ENCODE peak calls at places on chromosomes 5 and 9, in eight cellular contexts. C, D, N, X, Z, H, F and W are unnamed samples.
A peak's percentile ranks its signal among the peaks of the same experiment; 100 is the strongest.

GRCh38 chr5:173716058-173716682 is 99.7 kb upstream of the BOD1 start:
- DNase-seq in C (no peak), Z (no peak), N (no peak), H (no peak), X (no peak), F (no peak), D (no peak), W (no peak)

GRCh38 chr9:34580358-34580757 is 9.2 kb downstream of the CNTFR start:
- DNase-seq in N (no peak), H (no peak), D (no peak), X (no peak), F (no peak), Z (no peak), C (no peak), W (peak; percentile 56)

GRCh38 chr5:42583322-42583721 is 160.1 kb downstream of the GHR start:
- DNase-seq in N (peak; percentile 77), F (peak; percentile 72), X (peak; percentile 80), Z (peak; percentile 37), D (no peak), C (peak; percentile 37), H (peak; percentile 71), W (peak; percentile 48)

GRCh38 chr5:170315154-170315553 is 17.6 kb upstream of the LCP2 start:
- DNase-seq in C (peak; percentile 70), Z (no peak), D (peak; percentile 80), H (peak; percentile 74), F (peak; percentile 87), N (peak; percentile 94), X (peak; percentile 64), W (no peak)

GRCh38 chr5:95986937-95987520 is 25.4 kb upstream of the ELL2 start:
- DNase-seq in X (peak; percentile 86), F (no peak), D (no peak), Z (no peak), N (no peak), C (no peak), H (no peak), W (no peak)

GRCh38 chr5:153476767-153477166 is 13.7 kb upstream of the GRIA1 start:
- DNase-seq in F (no peak), D (no peak), Z (peak; percentile 40), N (no peak), H (peak; percentile 83), X (peak; percentile 56), C (no peak), W (no peak)

GRCh38 chr9:86282979-86283535 is 719 bp upstream of the ISCA1 start:
- DNase-seq in D (no peak), F (no peak), X (peak; percentile 7), Z (no peak), H (peak; percentile 88), N (peak; percentile 73), C (no peak), W (no peak)

GRCh38 chr9:87498046-87498815 is 564 bp downstream of the DAPK1 start:
- DNase-seq in Z (no peak), F (peak; percentile 65), D (peak; percentile 74), C (no peak), X (peak; percentile 81), N (peak; percentile 70), H (peak; percentile 63), W (peak; percentile 73)

GRCh38 chr5:177302354-177303110 is 987 bp downstream of the RAB24 start:
- DNase-seq in F (no peak), N (no peak), X (no peak), D (no peak), Z (no peak), C (no peak), H (peak; percentile 22), W (peak; percentile 47)

GRCh38 chr5:139686919-139687421 is 38.8 kb downstream of the CXXC5 start:
- DNase-seq in H (no peak), F (no peak), D (no peak), N (no peak), X (no peak), Z (no peak), C (no peak), W (no peak)

GRCh38 chr5:139687656-139688055 is 39.5 kb downstream of the CXXC5 start:
- DNase-seq in C (no peak), X (no peak), F (no peak), D (no peak), H (no peak), Z (no peak), N (no peak), W (no peak)

GRCh38 chr5:139688712-139689413 is 40.7 kb downstream of the CXXC5 start:
- DNase-seq in H (no peak), X (no peak), C (no peak), N (no peak), F (no peak), D (no peak), Z (no peak), W (no peak)

GRCh38 chr5:139689631-139690384 is 41.7 kb downstream of the CXXC5 start:
- DNase-seq in H (peak; percentile 62), X (peak; percentile 66), Z (no peak), D (no peak), N (no peak), C (no peak), F (no peak), W (peak; percentile 50)

DNA sequence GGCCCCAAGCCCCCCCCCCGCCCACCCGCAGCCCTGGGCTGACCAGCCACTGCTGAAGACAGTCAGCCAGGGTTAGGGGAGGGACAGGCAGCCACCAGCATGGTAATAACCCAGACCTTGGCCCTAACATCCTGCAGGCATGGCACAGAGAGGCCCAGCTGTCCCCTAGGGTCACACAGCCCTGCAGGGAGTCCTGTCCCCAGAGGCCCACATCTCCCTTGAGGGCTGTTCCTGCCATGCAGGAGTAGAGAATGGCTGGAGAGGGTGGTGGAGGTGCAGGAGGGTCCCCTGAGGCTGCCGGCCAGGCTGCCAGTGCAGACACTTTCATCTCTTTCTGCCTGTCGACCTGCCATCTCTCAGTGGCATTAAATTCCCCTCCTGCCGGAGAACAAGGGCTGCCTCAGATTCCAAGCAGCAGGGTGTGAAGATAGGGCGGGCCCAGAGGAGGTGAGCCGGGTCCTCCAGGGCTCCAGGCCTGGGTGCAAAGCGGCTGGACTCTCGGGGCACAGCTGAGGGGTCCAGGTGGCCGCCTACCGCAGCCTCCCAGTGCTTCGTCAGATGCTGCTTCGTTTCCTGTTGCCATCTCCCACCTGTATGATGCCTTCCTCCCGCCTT is 40.0 kb downstream of the CXXC5 start:
- DNase-seq in X (no peak), Z (no peak), F (no peak), H (no peak), N (no peak), D (no peak), C (no peak), W (no peak)
- H3K4me1 ChIP-seq in X (peaks cover 34% of the 10 kb centered on the region), Z (peaks cover 19% of the 10 kb centered on the region), F (peaks cover 12% of the 10 kb centered on the region), H (peaks cover 39% of the 10 kb centered on the region), N (peaks cover 64% of the 10 kb centered on the region), D (peaks cover 7% of the 10 kb centered on the region), C (no peaks in the 10 kb centered on the region), W (peaks cover 37% of the 10 kb centered on the region)

DNA sequence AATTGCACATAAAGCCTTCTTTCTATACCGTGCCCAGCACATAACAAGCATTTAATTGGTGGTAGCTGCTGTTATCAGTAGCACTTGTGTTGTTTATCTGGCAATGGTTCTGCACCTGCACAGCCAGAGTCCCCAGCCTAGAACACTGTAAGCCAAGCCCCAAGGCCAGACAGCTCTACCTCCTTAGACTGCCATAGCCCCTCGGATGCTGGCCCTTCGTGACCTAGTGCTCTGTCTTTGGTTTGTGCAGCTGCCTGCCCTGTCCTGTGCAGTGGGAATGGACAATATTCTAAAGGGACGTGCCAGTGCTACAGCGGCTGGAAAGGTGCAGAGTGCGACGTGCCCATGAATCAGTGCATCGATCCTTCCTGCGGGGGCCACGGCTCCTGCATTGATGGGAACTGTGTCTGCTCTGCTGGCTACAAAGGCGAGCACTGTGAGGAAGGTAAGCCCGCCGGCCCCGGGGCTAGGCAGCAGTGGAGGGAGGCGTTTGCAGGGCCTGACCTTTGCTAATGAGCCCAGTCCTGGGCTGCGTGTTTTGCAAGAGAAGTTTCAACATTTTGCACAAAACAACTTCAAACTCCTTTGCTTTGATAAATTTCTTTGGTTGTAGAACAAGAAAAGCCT is 173.3 kb upstream of the WWC1 start:
- DNase-seq in C (no peak), F (no peak), X (no peak), D (no peak), N (no peak), Z (no peak), H (no peak), W (no peak)
- H3K4me3 ChIP-seq in C (no peak overlapping the region), F (no peak overlapping the region), X (no peak overlapping the region), D (no peak overlapping the region), N (no peak overlapping the region), Z (no peak overlapping the region), H (no peak overlapping the region), W (no peak overlapping the region)

GRCh38 chr9:115781361-115781760 is 372.2 kb upstream of the PAPPA start:
- DNase-seq in C (no peak), H (no peak), D (no peak), F (no peak), Z (no peak), N (no peak), X (peak; percentile 18), W (no peak)
- TF ChIP-seq CTCF in C (no peak), H (no peak), D (no peak), F (no peak), Z (no peak), N (no peak), X (no peak), W (no peak)

GRCh38 chr5:178314066-178314660 is 81.6 kb upstream of the PHYKPL start:
- DNase-seq in Z (no peak), N (no peak), X (no peak), C (no peak), F (no peak), H (no peak), D (no peak), W (no peak)
- H3K4me1 ChIP-seq in Z (no peaks in the 10 kb centered on the region), N (no peaks in the 10 kb centered on the region), X (peaks cover 9% of the 10 kb centered on the region), C (no peaks in the 10 kb centered on the region), F (no peaks in the 10 kb centered on the region), H (peaks cover 5% of the 10 kb centered on the region), D (no peaks in the 10 kb centered on the region), W (no peaks in the 10 kb centered on the region)

GRCh38 chr5:140833993-140834392 is at the start of gene PCDHA7:
- DNase-seq in X (no peak), H (peak; percentile 34), C (no peak), Z (no peak), F (no peak), N (no peak), D (no peak), W (no peak)
- H3K4me3 ChIP-seq in X (no peak within 1 kb of the TSS), H (no peak within 1 kb of the TSS), C (no peak within 1 kb of the TSS), Z (no peak within 1 kb of the TSS), F (no peak within 1 kb of the TSS), N (peak within 1 kb of the TSS; percentile 9), D (no peak within 1 kb of the TSS), W (no peak within 1 kb of the TSS)

GRCh38 chr9:131546336-131547084 is 1.2 kb downstream of the PRRT1B start:
- DNase-seq in N (no peak), H (peak; percentile 6), Z (no peak), D (no peak), X (no peak), C (no peak), F (no peak), W (peak; percentile 58)
- TF ChIP-seq CTCF in N (no peak), H (no peak), Z (no peak), D (no peak), X (no peak), C (no peak), F (no peak), W (peak; percentile 24)

DNA sequence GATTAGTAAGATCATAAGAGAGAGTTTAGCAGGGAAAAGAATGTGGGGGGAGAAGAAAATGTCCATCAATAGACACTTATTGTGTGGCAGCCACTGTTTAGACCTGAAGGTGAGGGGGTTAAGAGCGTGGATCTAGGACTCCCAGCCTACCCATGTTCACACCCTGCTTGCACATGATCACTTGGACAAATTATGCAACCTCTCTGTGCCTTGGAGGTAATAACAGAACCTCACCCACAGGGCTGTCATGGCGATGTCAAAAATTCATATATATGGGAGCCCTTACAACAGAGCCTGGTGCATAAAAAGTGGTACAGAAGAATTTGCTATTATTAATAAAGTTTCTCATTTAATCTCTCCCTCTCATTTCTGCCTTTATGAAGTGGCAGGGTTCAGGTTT is 86.0 kb upstream of the EQTN start:
- DNase-seq in C (no peak), N (no peak), Z (no peak), F (no peak), D (no peak), X (no peak), H (no peak), W (no peak)
- H3K4me1 ChIP-seq in C (no peaks in the 10 kb centered on the region), N (peaks cover 16% of the 10 kb centered on the region), Z (no peaks in the 10 kb centered on the region), F (no peaks in the 10 kb centered on the region), D (peaks cover 5% of the 10 kb centered on the region), X (peaks cover 80% of the 10 kb centered on the region), H (peaks cover 21% of the 10 kb centered on the region), W (no peaks in the 10 kb centered on the region)